ENCODE peak calls at places on chromosome 9, in four cellular contexts. T, Z, J and X are unnamed samples.

GRCh38 chr9:104854613-104855012 is 73.3 kb downstream of the ABCA1 start:
- ATAC-seq in J (no peak), Z (no peak), T (no peak), X (no peak)

GRCh38 chr9:109506097-109506712 is 8.1 kb upstream of the PTPN3 start:
- ATAC-seq in J (no peak), Z (peak; percentile 41), T (peak; percentile 67), X (no peak)

GRCh38 chr9:108865037-108865436 is 3.0 kb downstream of the ACTL7A start:
- ATAC-seq in J (no peak), T (peak; percentile 8), Z (no peak), X (no peak)

GRCh38 chr9:34380511-34381315 is 4.0 kb upstream of the MYORG start:
- ATAC-seq in J (peak; percentile 88), T (peak; percentile 66), Z (peak; percentile 72), X (peak; percentile 74)

GRCh38 chr9:107548298-107549142 is 59.0 kb upstream of the KLF4 start:
- ATAC-seq in J (peak; percentile 93), Z (peak; percentile 80), T (no peak), X (peak; percentile 93)

GRCh38 chr9:136662656-136663310 is at the start of gene EGFL7:
- ATAC-seq in Z (no peak), T (no peak), J (no peak), X (peak; percentile 48)

GRCh38 chr9:116345817-116346216 is 192.2 kb downstream of the PAPPA start:
- ATAC-seq in Z (peak; percentile 13), T (peak; percentile 88), J (no peak), X (no peak)

GRCh38 chr9:126317513-126317912 is 9.1 kb upstream of the MVB12B start:
- ATAC-seq in T (peak; percentile 56), Z (no peak), J (peak; percentile 63), X (no peak)

GRCh38 chr9:124495105-124496074 is 11.8 kb downstream of the NR5A1 start:
- ATAC-seq in T (no peak), J (no peak), Z (no peak), X (no peak)

GRCh38 chr9:132823370-132824144 is 54.5 kb downstream of the AK8 start:
- ATAC-seq in J (no peak), T (peak; percentile 93), Z (peak; percentile 32), X (no peak)

GRCh38 chr9:110282767-110283136 is 26.4 kb upstream of the TXN start:
- ATAC-seq in T (no peak), J (no peak), Z (no peak), X (no peak)

GRCh38 chr9:14007199-14007769 is 306.7 kb downstream of the NFIB start:
- ATAC-seq in Z (peak; percentile 23), J (peak; percentile 12), T (no peak), X (no peak)

GRCh38 chr9:136050266-136050705 is 44.8 kb downstream of the NACC2 start:
- ATAC-seq in Z (no peak), J (no peak), T (no peak), X (no peak)

GRCh38 chr9:16484744-16485143 is 385.7 kb downstream of the BNC2 start:
- ATAC-seq in Z (no peak), J (no peak), T (no peak), X (no peak)

GRCh38 chr9:120513825-120514598 is 66.0 kb downstream of the CDK5RAP2 start:
- ATAC-seq in Z (no peak), T (no peak), J (no peak), X (no peak)

GRCh38 chr9:124834586-124834985 is 18.7 kb upstream of the WDR38 start:
- ATAC-seq in J (peak; percentile 72), T (peak; percentile 59), Z (peak; percentile 71), X (peak; percentile 23)

GRCh38 chr9:124684140-124684539 is 87.0 kb downstream of the NR6A1 start:
- ATAC-seq in Z (no peak), T (no peak), J (no peak), X (no peak)

GRCh38 chr9:74742792-74743389 is 144.8 kb downstream of the TRPM6 start:
- ATAC-seq in J (peak; percentile 63), Z (peak; percentile 70), T (peak; percentile 48), X (no peak)

GRCh38 chr9:136802321-136802720 is 5.4 kb upstream of the RABL6 start:
- ATAC-seq in Z (no peak), J (no peak), T (no peak), X (no peak)

GRCh38 chr9:27940535-27940934 is 367.3 kb upstream of the C9orf72 start:
- ATAC-seq in T (no peak), Z (no peak), J (no peak), X (no peak)

GRCh38 chr9:134215395-134215708 is 51.0 kb upstream of the RNU6ATAC start:
- ATAC-seq in T (no peak), J (no peak), Z (no peak), X (no peak)

GRCh38 chr9:91768977-91769916 is 180.8 kb downstream of the ROR2 start:
- ATAC-seq in J (no peak), T (no peak), Z (no peak), X (no peak)

GRCh38 chr9:16268037-16269010 is 602.1 kb downstream of the BNC2 start:
- ATAC-seq in J (peak; percentile 63), Z (no peak), T (no peak), X (peak; percentile 30)

GRCh38 chr9:120707170-120707569 is 7.1 kb downstream of the MEGF9 start:
- ATAC-seq in Z (no peak), T (no peak), J (no peak), X (no peak)

GRCh38 chr9:5531251-5531972 is 21.1 kb downstream of the PDCD1LG2 start:
- ATAC-seq in J (no peak), Z (no peak), T (no peak), X (no peak)

GRCh38 chr9:116355153-116355827 is 201.7 kb downstream of the PAPPA start:
- ATAC-seq in Z (no peak), T (peak; percentile 79), J (peak; percentile 69), X (peak; percentile 31)

GRCh38 chr9:114737118-114737517 is 55.1 kb upstream of the TEX48 start:
- ATAC-seq in J (no peak), Z (peak; percentile 19), T (peak; percentile 35), X (no peak)

GRCh38 chr9:107707419-107707837 is 217.9 kb upstream of the KLF4 start:
- ATAC-seq in J (peak; percentile 80), T (no peak), Z (peak; percentile 68), X (no peak)

GRCh38 chr9:15086096-15087030 is 176.1 kb upstream of the FREM1 start:
- ATAC-seq in Z (no peak), T (no peak), J (no peak), X (no peak)

GRCh38 chr9:126474201-126474765 is 139.4 kb upstream of the LMX1B start:
- ATAC-seq in Z (peak; percentile 52), T (no peak), J (no peak), X (no peak)

GRCh38 chr9:136223871-136224640 is 19.1 kb upstream of the LHX3 start:
- ATAC-seq in Z (no peak), J (no peak), T (no peak), X (no peak)

GRCh38 chr9:136707849-136708517 is 4.4 kb upstream of the DIPK1B start:
- ATAC-seq in J (no peak), Z (no peak), T (peak; percentile 31), X (no peak)

GRCh38 chr9:131523451-131524435 is 7.3 kb downstream of the UCK1 start:
- ATAC-seq in Z (no peak), J (no peak), T (no peak), X (no peak)

GRCh38 chr9:99822096-99822595 is 461 bp downstream of the NR4A3 start:
- ATAC-seq in J (peak; percentile 0), T (peak; percentile 15), Z (peak; percentile 13), X (no peak)

GRCh38 chr9:99819484-99820329 is 2.0 kb upstream of the NR4A3 start:
- ATAC-seq in Z (peak; percentile 62), J (peak; percentile 83), T (peak; percentile 70), X (peak; percentile 79)

GRCh38 chr9:99820330-99821186 is 1.1 kb upstream of the NR4A3 start:
- ATAC-seq in Z (peak; percentile 16), T (peak; percentile 7), J (peak; percentile 39), X (peak; percentile 8)

GRCh38 chr9:99822596-99823391 is 1.1 kb downstream of the NR4A3 start:
- ATAC-seq in J (no peak), Z (no peak), T (no peak), X (no peak)

DNA sequence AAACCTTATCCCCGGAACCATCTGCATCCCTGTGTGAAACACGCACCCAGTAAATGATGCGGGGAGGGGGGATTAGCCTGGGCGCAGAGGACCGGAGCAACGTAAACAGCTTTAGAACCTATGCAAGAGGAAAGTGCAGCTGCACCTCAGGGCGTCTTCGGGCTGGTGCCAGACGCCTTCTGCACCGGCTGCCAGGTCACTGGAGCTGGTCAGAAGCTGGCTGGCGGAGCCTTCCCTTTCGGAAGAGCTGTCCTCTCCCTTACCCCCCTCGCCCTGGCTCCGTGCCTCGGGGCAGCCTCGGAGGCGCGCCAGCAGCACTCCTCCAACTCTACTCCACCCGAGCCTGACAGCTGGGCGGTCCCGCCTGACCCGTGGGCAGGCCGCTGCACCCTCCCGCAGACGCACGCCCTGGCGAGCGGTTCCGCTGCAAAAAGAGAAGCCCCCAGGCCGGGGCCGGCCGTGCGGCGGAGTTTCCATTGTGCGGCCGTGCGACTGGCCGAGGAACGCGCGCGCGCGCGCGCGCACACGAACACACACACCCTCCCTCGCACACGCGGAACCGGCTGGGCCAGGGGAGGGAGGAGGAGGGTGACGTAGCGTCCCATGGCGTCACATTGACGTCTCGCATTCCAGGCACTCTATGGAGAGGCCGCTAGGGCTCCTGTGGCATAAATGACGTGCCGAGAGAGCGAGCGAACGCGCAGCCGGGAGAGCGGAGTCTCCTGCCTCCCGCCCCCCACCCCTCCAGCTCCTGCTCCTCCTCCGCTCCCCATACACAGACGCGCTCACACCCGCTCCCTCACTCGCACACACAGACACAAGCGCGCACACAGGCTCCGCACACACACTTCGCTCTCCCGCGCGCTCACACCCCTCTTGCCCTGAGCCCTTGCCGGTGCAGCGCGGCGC is at the start of gene NR4A3:
- ATAC-seq in Z (peak; percentile 75), T (peak; percentile 53), J (peak; percentile 82), X (peak; percentile 78)
- TF ChIP-seq POLR2A in Z (peak; percentile 76), T (no peak), J (peak; percentile 62), X (peak; percentile 88)

DNA sequence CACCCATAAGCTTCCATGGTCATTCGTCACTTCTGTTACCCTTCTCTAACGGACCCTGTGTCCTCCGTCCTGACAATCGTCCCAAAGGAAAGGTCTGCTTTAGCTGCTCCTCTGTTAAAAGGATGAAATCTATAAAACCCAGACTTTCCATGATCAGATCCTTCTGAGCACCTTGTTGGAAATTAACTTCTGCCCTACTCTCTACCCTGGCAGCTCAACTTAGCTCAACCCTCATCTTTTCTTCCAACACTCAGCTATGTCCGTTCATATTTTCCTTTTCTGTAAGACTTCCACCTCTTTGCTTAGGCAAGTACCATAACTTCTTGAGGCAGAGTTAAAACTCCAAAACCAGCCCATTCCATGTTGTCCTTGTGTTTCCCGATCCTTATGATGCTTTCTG is 205.4 kb downstream of the SPATA31A6 start:
- ATAC-seq in Z (no peak), T (no peak), J (peak; percentile 13), X (no peak)
- H3K4me1 ChIP-seq in Z (no peaks in the 10 kb centered on the region), T (no peaks in the 10 kb centered on the region), J (no peaks in the 10 kb centered on the region), X (peaks cover 7% of the 10 kb centered on the region)

GRCh38 chr9:122076773-122077172 is 16.3 kb downstream of the TTLL11 start:
- ATAC-seq in Z (no peak), T (no peak), J (no peak), X (no peak)

GRCh38 chr9:122071716-122072115 is 21.4 kb downstream of the TTLL11 start:
- ATAC-seq in T (no peak), J (no peak), Z (no peak), X (no peak)

GRCh38 chr9:122078557-122078956 is 14.6 kb downstream of the TTLL11 start:
- ATAC-seq in T (no peak), J (no peak), Z (no peak), X (no peak)

GRCh38 chr9:122076117-122076516 is 17.0 kb downstream of the TTLL11 start:
- ATAC-seq in J (no peak), Z (no peak), T (no peak), X (peak; percentile 30)

GRCh38 chr9:122075135-122076030 is 17.7 kb downstream of the TTLL11 start:
- ATAC-seq in Z (no peak), J (no peak), T (no peak), X (peak; percentile 87)
- TF ChIP-seq EP300 in Z (no peak), J (no peak), T (no peak), X (no peak)

GRCh38 chr9:77016111-77016525 is 3.3 kb upstream of the FOXB2 start:
- ATAC-seq in J (no peak), Z (no peak), T (no peak), X (no peak)
- TF ChIP-seq POLR2A in J (no peak), Z (no peak), T (no peak), X (no peak)